ENCODE peak calls at places on chromosome 17, in eight cellular contexts. D is activated naive CD4-positive, alpha-beta T cell; P is stimulated activated CD8-positive, alpha-beta memory T cell treated with anti-CD3 and anti-CD28 coated beads, Interleukin-4, amount 100 ng/mL, for 4 hours; N is BE2C; S is caudate nucleus; A is GM12891; O is tibial nerve; G is NCI-H460. K is an unnamed sample.

GRCh38 chr17:6100891-6101290 is 30.7 kb downstream of the WSCD1 start:
- DNase-seq in P (no peak), O (no peak), N (no peak), D (no peak), S (no peak), A (no peak), G (no peak), K (no peak)

GRCh38 chr17:21211825-21212479 is 2.0 kb downstream of the TMEM11 start:
- DNase-seq in D (no peak), A (no peak), N (no peak), O (no peak), G (no peak), S (no peak), P (no peak), K (no peak)

GRCh38 chr17:77465358-77466041 is 324.7 kb downstream of the SEC14L1 start:
- DNase-seq in G (peak; percentile 22), O (peak; percentile 45), A (peak; percentile 84), P (peak; percentile 49), N (no peak), D (peak; percentile 59), S (peak; percentile 42), K (no peak)

GRCh38 chr17:70050931-70051330 is 24.1 kb upstream of the KCNJ16 start:
- DNase-seq in G (no peak), D (no peak), A (no peak), N (no peak), S (no peak), O (peak; percentile 18), P (no peak), K (no peak)

GRCh38 chr17:7208027-7208571 is 11.5 kb downstream of the DLG4 start:
- DNase-seq in D (no peak), S (no peak), A (no peak), N (no peak), O (no peak), P (no peak), G (no peak), K (no peak)

GRCh38 chr17:79944821-79945391 is 90.8 kb downstream of the TBC1D16 start:
- DNase-seq in N (peak; percentile 12), A (peak; percentile 7), O (no peak), D (no peak), G (no peak), P (no peak), S (no peak), K (no peak)

GRCh38 chr17:75869282-75870141 is 8.9 kb downstream of the TRIM47 start:
- DNase-seq in G (peak; percentile 84), D (no peak), P (no peak), S (peak; percentile 84), O (peak; percentile 65), N (no peak), A (no peak), K (no peak)

GRCh38 chr17:16442141-16442540 is 26.8 kb downstream of the TRPV2 start:
- DNase-seq in P (no peak), O (no peak), N (no peak), S (no peak), D (no peak), A (no peak), G (no peak), K (no peak)

GRCh38 chr17:48577946-48578615 is at the start of gene HOXB4:
- DNase-seq in N (no peak), P (no peak), S (no peak), D (no peak), A (peak; percentile 71), G (no peak), O (peak; percentile 67), K (peak; percentile 61)

GRCh38 chr17:30323895-30324319 is 9.9 kb downstream of the TMIGD1 start:
- DNase-seq in S (no peak), A (no peak), N (no peak), G (peak; percentile 66), P (no peak), D (peak; percentile 6), O (peak; percentile 44), K (no peak)

GRCh38 chr17:78583091-78583490 is 5.9 kb upstream of the DNAH17 start:
- DNase-seq in S (no peak), G (no peak), D (no peak), N (peak; percentile 47), O (no peak), P (no peak), A (no peak), K (no peak)

GRCh38 chr17:72576289-72576759 is 455.5 kb downstream of the SOX9 start:
- DNase-seq in A (no peak), P (no peak), D (no peak), S (peak; percentile 78), N (no peak), G (no peak), O (no peak), K (no peak)

GRCh38 chr17:9109933-9110332 is 88.6 kb downstream of the NTN1 start:
- DNase-seq in G (no peak), S (no peak), A (no peak), N (no peak), O (no peak), P (no peak), D (no peak), K (no peak)

GRCh38 chr17:71870546-71870862 is 250.3 kb upstream of the SOX9 start:
- DNase-seq in S (no peak), N (peak; percentile 79), O (no peak), P (no peak), G (no peak), A (no peak), D (no peak), K (no peak)

GRCh38 chr17:74941128-74941725 is 5.5 kb downstream of the OTOP3 start:
- DNase-seq in S (no peak), D (no peak), G (no peak), P (no peak), A (no peak), N (no peak), O (no peak), K (no peak)

GRCh38 chr17:77365584-77366186 is 224.9 kb downstream of the SEC14L1 start:
- DNase-seq in G (peak; percentile 35), A (no peak), P (no peak), D (no peak), O (no peak), S (no peak), N (peak; percentile 78), K (peak; percentile 89)

GRCh38 chr17:37791434-37791833 is 46.6 kb upstream of the HNF1B start:
- DNase-seq in O (no peak), N (peak; percentile 17), S (no peak), D (no peak), G (peak; percentile 17), P (peak; percentile 1), A (peak; percentile 39), K (peak; percentile 98)

GRCh38 chr17:78120971-78121800 is 7.4 kb downstream of the TMC6 start:
- DNase-seq in N (no peak), O (no peak), A (no peak), P (no peak), S (no peak), D (peak; percentile 44), G (no peak), K (no peak)

GRCh38 chr17:30378797-30379302 is at the start of gene CPD:
- DNase-seq in O (peak; percentile 98), A (peak; percentile 91), G (peak; percentile 93), P (peak; percentile 96), D (peak; percentile 94), S (peak; percentile 95), N (peak; percentile 92), K (peak; percentile 96)

GRCh38 chr17:37683454-37683984 is 40.3 kb upstream of the DDX52 start:
- DNase-seq in P (no peak), G (no peak), S (no peak), D (no peak), A (no peak), N (no peak), O (no peak), K (no peak)

GRCh38 chr17:79812969-79813825 is 16.3 kb upstream of the CBX8 start:
- DNase-seq in G (no peak), O (no peak), P (no peak), S (no peak), A (no peak), N (peak; percentile 71), D (no peak), K (no peak)

GRCh38 chr17:73297934-73298861 is 13.6 kb downstream of the CDC42EP4 start:
- DNase-seq in O (no peak), N (no peak), P (no peak), S (no peak), G (no peak), A (no peak), D (no peak), K (no peak)

GRCh38 chr17:5772720-5773119 is 188.4 kb upstream of the NLRP1 start:
- DNase-seq in D (no peak), S (no peak), N (no peak), A (no peak), P (no peak), O (no peak), G (no peak), K (no peak)

GRCh38 chr17:77942111-77942988 is 16.2 kb upstream of the TNRC6C start:
- DNase-seq in G (no peak), D (no peak), P (no peak), O (peak; percentile 36), S (peak; percentile 88), N (no peak), A (no peak), K (no peak)

GRCh38 chr17:5237541-5238016 is 2.9 kb upstream of the SCIMP start:
- DNase-seq in G (peak; percentile 63), P (no peak), O (peak; percentile 55), D (no peak), N (peak; percentile 48), A (peak; percentile 42), S (no peak), K (peak; percentile 18)

GRCh38 chr17:9957244-9957643 is 52.2 kb upstream of the RCVRN start:
- DNase-seq in S (no peak), O (no peak), D (no peak), N (no peak), G (no peak), P (no peak), A (no peak), K (no peak)

GRCh38 chr17:68424188-68424587 is 33.1 kb downstream of the WIPI1 start:
- DNase-seq in D (no peak), O (no peak), A (no peak), P (no peak), N (no peak), G (no peak), S (no peak), K (no peak)

GRCh38 chr17:2029911-2030778 is at the start of gene DPH1:
- DNase-seq in D (peak; percentile 76), S (peak; percentile 88), A (peak; percentile 89), N (peak; percentile 88), P (peak; percentile 74), O (peak; percentile 82), G (peak; percentile 85), K (peak; percentile 70)

GRCh38 chr17:61400058-61400785 is 579 bp downstream of the TBX2 start:
- DNase-seq in G (no peak), A (no peak), P (no peak), D (no peak), N (peak; percentile 48), S (no peak), O (no peak), K (no peak)

GRCh38 chr17:8695916-8696415 is 48.7 kb downstream of the CCDC42 start:
- DNase-seq in P (no peak), N (no peak), O (no peak), D (no peak), S (no peak), A (no peak), G (no peak), K (no peak)

GRCh38 chr17:51120357-51120738 is 320 bp downstream of the SPAG9 start:
- DNase-seq in D (no peak), O (peak; percentile 25), A (peak; percentile 44), S (no peak), P (no peak), N (no peak), G (no peak), K (peak; percentile 55)

GRCh38 chr17:49183341-49183740 is 27.0 kb downstream of the GNGT2 start:
- DNase-seq in D (no peak), S (no peak), P (no peak), O (no peak), G (no peak), A (no peak), N (no peak), K (no peak)

K was measured in Caki2.